ENCODE peak calls at places on chromosomes 7 and 10, in six cellular contexts. S is non-pigmented ciliary epithelial cell; B is OCI-M1; G is right atrium auricular region; N is G401; H is activated CD8-positive, alpha-beta memory T cell treated with anti-CD3 and anti-CD28 coated beads, Interleukin-2, amount 10 ng/mL, durations not matched to agents 7 days and 5 days. X is an unnamed sample.

GRCh38 chr10:132445516-132446194 is 48.7 kb downstream of the PWWP2B start:
- DNase-seq in S (no peak), H (no peak), N (no peak), B (no peak), G (no peak), X (no peak)

GRCh38 chr7:46156835-46157234 is 235.8 kb upstream of the IGFBP3 start:
- DNase-seq in N (no peak), S (no peak), G (no peak), B (no peak), H (no peak), X (no peak)

GRCh38 chr10:24240001-24240751 is 31.2 kb downstream of the KIAA1217 start:
- DNase-seq in H (no peak), G (no peak), N (no peak), B (no peak), S (no peak), X (no peak)

GRCh38 chr10:123377883-123378282 is 223.7 kb downstream of the BUB3 start:
- DNase-seq in G (no peak), S (no peak), B (no peak), H (no peak), N (no peak), X (no peak)

GRCh38 chr7:29946428-29947186 is 43.0 kb downstream of the SCRN1 start:
- DNase-seq in B (peak), G (no peak), S (no peak), H (no peak), N (no peak), X (no peak)

GRCh38 chr10:97892506-97892905 is 42.9 kb downstream of the GOLGA7B start:
- DNase-seq in G (no peak), H (no peak), N (no peak), S (no peak), B (no peak), X (no peak)

GRCh38 chr7:142752376-142753225 is 3.3 kb downstream of the PRSS1 start:
- DNase-seq in S (no peak), H (no peak), G (no peak), N (no peak), B (no peak), X (no peak)

GRCh38 chr10:124073642-124074377 is 19.6 kb downstream of the CHST15 start:
- DNase-seq in H (no peak), S (no peak), G (no peak), B (no peak), N (no peak), X (no peak)

GRCh38 chr7:32218741-32219283 is 148.6 kb upstream of the PDE1C start:
- DNase-seq in B (no peak), G (no peak), H (no peak), S (no peak), N (peak), X (no peak)

GRCh38 chr7:78151229-78151628 is 352.7 kb downstream of the PHTF2 start:
- DNase-seq in G (no peak), S (no peak), B (no peak), N (no peak), H (no peak), X (no peak)

GRCh38 chr10:124595143-124595883 is 133.7 kb downstream of the LHPP start:
- DNase-seq in N (no peak), B (peak), S (no peak), G (no peak), H (no peak), X (peak)

GRCh38 chr10:58637372-58637771 is 124.7 kb downstream of the BICC1 start:
- DNase-seq in N (no peak), H (no peak), B (no peak), G (no peak), S (no peak), X (peak)

GRCh38 chr7:94393251-94393758 is 1.4 kb upstream of the COL1A2 start:
- DNase-seq in B (no peak), S (no peak), G (no peak), H (no peak), N (no peak), X (no peak)

GRCh38 chr7:41292457-41292856 is 410.4 kb downstream of the INHBA start:
- DNase-seq in H (no peak), N (no peak), G (no peak), B (no peak), S (no peak), X (no peak)

GRCh38 chr10:82162549-82163210 is 287.7 kb downstream of the NRG3 start:
- DNase-seq in H (no peak), S (no peak), G (no peak), B (no peak), N (no peak), X (no peak)

GRCh38 chr10:116099031-116099430 is 174.0 kb downstream of the GFRA1 start:
- DNase-seq in H (no peak), B (no peak), G (no peak), S (no peak), N (no peak), X (no peak)

GRCh38 chr7:127988743-127989142 is 42.5 kb downstream of the LRRC4 start:
- DNase-seq in G (no peak), H (no peak), S (no peak), N (no peak), B (no peak), X (no peak)

GRCh38 chr10:4343798-4344370 is 482.1 kb upstream of the AKR1E2 start:
- DNase-seq in H (no peak), G (no peak), S (no peak), N (no peak), B (no peak), X (no peak)